ENCODE peak calls at places on chromosomes 4 and X, in four cellular contexts. One of them, this sample, is unnamed.

GRCh38 chr4:179625391-179625790 is 2183.2 kb upstream of the AGA start:
- DNase-seq in substantia nigra: no peak
- DNase-seq in nephron progenitor cell: no peak
- DNase-seq in effector memory CD8-positive, alpha-beta T cell: no peak
- DNase-seq in this sample: no peak

GRCh38 chrX:24870143-24870542 is 145.6 kb downstream of the ARX start:
- DNase-seq in effector memory CD8-positive, alpha-beta T cell: no peak
- DNase-seq in nephron progenitor cell: no peak
- DNase-seq in substantia nigra: no peak
- DNase-seq in this sample: no peak

GRCh38 chr4:158666892-158667291 is 4.8 kb downstream of the C4orf46 start:
- DNase-seq in nephron progenitor cell: no peak
- DNase-seq in effector memory CD8-positive, alpha-beta T cell: no peak
- DNase-seq in substantia nigra: no peak
- DNase-seq in this sample: no peak

GRCh38 chr4:161336016-161336415 is 827.8 kb downstream of the FSTL5 start:
- DNase-seq in substantia nigra: no peak
- DNase-seq in effector memory CD8-positive, alpha-beta T cell: no peak
- DNase-seq in nephron progenitor cell: no peak
- DNase-seq in this sample: no peak

GRCh38 chr4:97496298-97496873 is 646.9 kb downstream of the STPG2 start:
- DNase-seq in nephron progenitor cell: no peak
- DNase-seq in substantia nigra: no peak
- DNase-seq in effector memory CD8-positive, alpha-beta T cell: no peak
- DNase-seq in this sample: no peak

GRCh38 chr4:77451530-77451929 is 154.1 kb upstream of the CXCL13 start:
- DNase-seq in substantia nigra: no peak
- DNase-seq in effector memory CD8-positive, alpha-beta T cell: no peak
- DNase-seq in nephron progenitor cell: no peak
- DNase-seq in this sample: no peak

GRCh38 chr4:99723555-99724450 is 66.2 kb upstream of the C4orf54 start:
- DNase-seq in nephron progenitor cell: no peak
- DNase-seq in effector memory CD8-positive, alpha-beta T cell: no peak
- DNase-seq in substantia nigra: no peak
- DNase-seq in this sample: no peak

GRCh38 chr4:143025111-143025704 is 159.5 kb upstream of the USP38 start:
- DNase-seq in effector memory CD8-positive, alpha-beta T cell: no peak
- DNase-seq in nephron progenitor cell: no peak
- DNase-seq in substantia nigra: no peak
- DNase-seq in this sample: no peak

GRCh38 chr4:167956676-167957075 is 135.7 kb upstream of the ANXA10 start:
- DNase-seq in substantia nigra: no peak
- DNase-seq in nephron progenitor cell: no peak
- DNase-seq in effector memory CD8-positive, alpha-beta T cell: no peak
- DNase-seq in this sample: no peak

GRCh38 chrX:71930298-71930697 is 19.7 kb downstream of the NHSL2 start:
- DNase-seq in nephron progenitor cell: no peak
- DNase-seq in effector memory CD8-positive, alpha-beta T cell: no peak
- DNase-seq in substantia nigra: no peak
- DNase-seq in this sample: no peak

GRCh38 chr4:103718993-103719319 is 829 bp downstream of the TACR3 start:
- DNase-seq in nephron progenitor cell: peak; percentile 4
- DNase-seq in substantia nigra: no peak
- DNase-seq in effector memory CD8-positive, alpha-beta T cell: no peak
- DNase-seq in this sample: no peak

GRCh38 chr4:137749466-137749865 is 217.2 kb upstream of the PCDH18 start:
- DNase-seq in nephron progenitor cell: no peak
- DNase-seq in effector memory CD8-positive, alpha-beta T cell: no peak
- DNase-seq in substantia nigra: no peak
- DNase-seq in this sample: no peak

GRCh38 chrX:133474559-133474958 is 59.3 kb upstream of the GPC4 start:
- DNase-seq in effector memory CD8-positive, alpha-beta T cell: no peak
- DNase-seq in nephron progenitor cell: no peak
- DNase-seq in substantia nigra: no peak
- DNase-seq in this sample: no peak

GRCh38 chrX:150517303-150517896 is 51.0 kb upstream of the MTM1 start:
- DNase-seq in substantia nigra: no peak
- DNase-seq in effector memory CD8-positive, alpha-beta T cell: no peak
- DNase-seq in nephron progenitor cell: no peak
- DNase-seq in this sample: no peak

GRCh38 chrX:45006002-45006800 is 133.2 kb downstream of the KDM6A start:
- DNase-seq in nephron progenitor cell: no peak
- DNase-seq in effector memory CD8-positive, alpha-beta T cell: no peak
- DNase-seq in substantia nigra: no peak
- DNase-seq in this sample: no peak

GRCh38 chrX:14529288-14529989 is at the start of gene GLRA2:
- DNase-seq in substantia nigra: no peak
- DNase-seq in nephron progenitor cell: peak; percentile 69
- DNase-seq in effector memory CD8-positive, alpha-beta T cell: no peak
- DNase-seq in this sample: no peak

GRCh38 chrX:97401154-97401553 is 517.4 kb downstream of the RPA4 start:
- DNase-seq in substantia nigra: no peak
- DNase-seq in nephron progenitor cell: no peak
- DNase-seq in effector memory CD8-positive, alpha-beta T cell: no peak
- DNase-seq in this sample: no peak

GRCh38 chr4:23373269-23373668 is 516.6 kb downstream of the PPARGC1A start:
- DNase-seq in nephron progenitor cell: no peak
- DNase-seq in substantia nigra: no peak
- DNase-seq in effector memory CD8-positive, alpha-beta T cell: no peak
- DNase-seq in this sample: no peak

GRCh38 chr4:165326831-165327210 is 648 bp upstream of the MSMO1 start:
- DNase-seq in effector memory CD8-positive, alpha-beta T cell: no peak
- DNase-seq in substantia nigra: no peak
- DNase-seq in nephron progenitor cell: peak; percentile 15
- DNase-seq in this sample: no peak

GRCh38 chr4:94419956-94420355 is 31.8 kb upstream of the PDLIM5 start:
- DNase-seq in substantia nigra: no peak
- DNase-seq in effector memory CD8-positive, alpha-beta T cell: no peak
- DNase-seq in nephron progenitor cell: no peak
- DNase-seq in this sample: no peak

GRCh38 chr4:81375745-81376144 is 96.0 kb downstream of the RASGEF1B start:
- DNase-seq in nephron progenitor cell: no peak
- DNase-seq in substantia nigra: no peak
- DNase-seq in effector memory CD8-positive, alpha-beta T cell: no peak
- DNase-seq in this sample: no peak

GRCh38 chr4:3391422-3391821 is 50.3 kb upstream of the HGFAC start:
- DNase-seq in substantia nigra: no peak
- DNase-seq in effector memory CD8-positive, alpha-beta T cell: no peak
- DNase-seq in nephron progenitor cell: no peak
- DNase-seq in this sample: no peak

GRCh38 chr4:94934201-94934600 is 176.4 kb downstream of the BMPR1B start:
- DNase-seq in effector memory CD8-positive, alpha-beta T cell: no peak
- DNase-seq in substantia nigra: no peak
- DNase-seq in nephron progenitor cell: no peak
- DNase-seq in this sample: no peak

This sample was measured in tibial nerve.